ENCODE peak calls at places on chromosomes 6 and 20, in eight cellular contexts. X, D, W, O, V, Q, T and S are unnamed samples. For H3K9me3, the result is how much of the 10 kb centered on the place peaks cover.

GRCh38 chr6:41630069-41630468 is 8.2 kb upstream of the MDFI start:
- DNase-seq in D (no peak), V (no peak), W (no peak), O (no peak), T (no peak), X (no peak), Q (no peak), S (no peak)

GRCh38 chr20:2357114-2357513 is 23.6 kb upstream of the TGM6 start:
- DNase-seq in O (no peak), T (no peak), Q (no peak), W (no peak), V (no peak), X (no peak), D (no peak), S (no peak)

GRCh38 chr20:23145281-23145700 is 59.2 kb upstream of the CD93 start:
- DNase-seq in X (no peak), T (no peak), V (peak), D (no peak), O (no peak), Q (no peak), W (no peak), S (peak)

GRCh38 chr6:138182939-138183791 is 21.4 kb downstream of the ARFGEF3 start:
- DNase-seq in T (no peak), V (no peak), X (no peak), W (no peak), O (no peak), Q (no peak), D (no peak), S (peak)

GRCh38 chr6:52293067-52293466 is 8.5 kb upstream of the MCM3 start:
- DNase-seq in T (no peak), Q (no peak), X (peak), W (no peak), V (no peak), O (no peak), D (no peak), S (no peak)

GRCh38 chr6:35213824-35214756 is at the start of gene SCUBE3:
- DNase-seq in D (no peak), V (no peak), O (peak), X (peak), W (peak), Q (peak), T (no peak), S (no peak)

GRCh38 chr20:4434681-4435080 is 287.0 kb upstream of the PRND start:
- DNase-seq in T (no peak), O (no peak), Q (no peak), W (no peak), X (no peak), D (no peak), V (no peak), S (no peak)

GRCh38 chr20:56762401-56762800 is 133.3 kb downstream of the TFAP2C start:
- DNase-seq in D (no peak), T (no peak), O (no peak), V (no peak), X (no peak), Q (no peak), W (no peak), S (no peak)

GRCh38 chr20:17614812-17615644 is 45.2 kb downstream of the DSTN start:
- DNase-seq in V (peak), O (peak), X (peak), D (no peak), T (no peak), W (no peak), Q (peak), S (peak)

GRCh38 chr6:503610-504362 is 112.2 kb downstream of the IRF4 start:
- DNase-seq in W (no peak), D (no peak), Q (no peak), T (no peak), O (no peak), V (no peak), X (no peak), S (no peak)

GRCh38 chr6:158208226-158208807 is 40.2 kb downstream of the GTF2H5 start:
- DNase-seq in O (no peak), V (no peak), D (no peak), X (no peak), W (no peak), T (no peak), Q (no peak), S (no peak)

GRCh38 chr6:158207452-158207788 is 39.3 kb downstream of the GTF2H5 start:
- DNase-seq in V (no peak), D (no peak), O (no peak), W (no peak), Q (no peak), X (no peak), T (no peak), S (no peak)

GRCh38 chr6:158205220-158205944 is 37.2 kb downstream of the GTF2H5 start:
- DNase-seq in W (peak), X (no peak), D (no peak), Q (no peak), V (no peak), O (peak), T (no peak), S (no peak)

GRCh38 chr6:158204616-158205015 is 36.5 kb downstream of the GTF2H5 start:
- DNase-seq in T (no peak), D (no peak), O (no peak), X (no peak), Q (no peak), V (no peak), W (no peak), S (no peak)

GRCh38 chr6:158206740-158207451 is 38.7 kb downstream of the GTF2H5 start:
- DNase-seq in W (no peak), D (no peak), O (no peak), Q (no peak), V (no peak), T (no peak), X (no peak), S (no peak)
- H3K4me3 ChIP-seq in W (no peak), D (no peak), O (no peak), Q (no peak), V (no peak), T (no peak), X (peak), S (no peak)

DNA sequence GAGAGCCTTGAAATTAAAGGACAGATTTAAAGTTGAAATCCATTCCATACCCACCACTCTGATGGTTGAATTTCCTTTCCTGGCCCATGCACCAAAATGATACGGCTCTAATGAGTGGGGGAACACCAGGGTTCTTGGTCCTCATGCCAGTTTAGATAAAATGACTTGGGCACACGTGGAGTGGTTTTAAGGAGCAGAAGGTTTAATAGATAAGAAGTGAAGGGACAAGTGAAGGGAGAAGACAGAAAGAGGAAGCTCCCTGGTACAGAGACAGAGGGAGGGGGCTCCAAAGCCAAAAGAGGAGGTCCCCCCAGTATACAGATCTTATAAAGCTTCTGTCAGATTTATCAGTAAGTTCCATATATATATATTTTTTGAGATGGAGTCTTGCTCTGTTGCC is 22.7 kb downstream of the NCOA3 start:
- DNase-seq in W (no peak), D (no peak), V (no peak), O (no peak), Q (no peak), X (no peak), T (no peak), S (no peak)
- H3K9me3 ChIP-seq in W (under half), D (under half), V (under half), O (under half), Q (under half), X (under half), T (under half), S (under half)

DNA sequence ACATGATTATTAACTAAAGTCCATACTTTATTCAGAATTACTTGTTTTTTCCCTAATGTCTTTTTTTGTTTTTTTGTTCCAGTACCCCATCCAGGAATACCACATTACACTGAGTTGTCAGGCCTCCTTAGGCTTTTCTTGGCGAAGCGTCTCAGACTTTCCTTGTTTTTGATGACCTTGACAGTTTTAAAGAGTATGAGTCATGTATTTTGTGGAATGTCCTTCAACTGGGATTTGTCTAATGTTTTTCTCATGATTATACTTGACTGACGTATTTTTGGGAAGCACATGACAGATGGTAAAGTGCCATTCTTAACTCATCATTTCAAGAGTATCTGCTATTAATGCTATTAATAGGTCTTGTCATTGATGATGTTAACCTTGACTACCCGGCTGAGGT is 23.6 kb downstream of the ENPP1 start:
- DNase-seq in D (no peak), W (no peak), T (no peak), Q (no peak), V (no peak), X (no peak), O (no peak), S (no peak)
- TF ChIP-seq EP300 in D (no peak), W (no peak), T (no peak), Q (no peak), V (no peak), X (no peak), O (no peak), S (no peak)

GRCh38 chr6:14658030-14658429 is 540.5 kb downstream of the CD83 start:
- DNase-seq in Q (no peak), T (no peak), O (no peak), V (no peak), D (no peak), W (no peak), X (no peak), S (no peak)

GRCh38 chr6:14658909-14659561 is 541.5 kb downstream of the CD83 start:
- DNase-seq in V (no peak), T (no peak), X (no peak), W (no peak), D (no peak), O (no peak), Q (no peak), S (no peak)

GRCh38 chr6:14661696-14662095 is 544.1 kb downstream of the CD83 start:
- DNase-seq in W (no peak), V (no peak), X (no peak), D (no peak), O (no peak), Q (no peak), T (no peak), S (no peak)

GRCh38 chr6:14661188-14661587 is 543.6 kb downstream of the CD83 start:
- DNase-seq in T (no peak), V (no peak), Q (no peak), O (no peak), D (peak), W (no peak), X (no peak), S (no peak)

GRCh38 chr6:14660767-14661166 is 543.2 kb downstream of the CD83 start:
- DNase-seq in X (no peak), Q (no peak), T (no peak), O (no peak), D (no peak), V (no peak), W (no peak), S (no peak)
- H3K4me3 ChIP-seq in X (no peak), Q (no peak), T (no peak), O (no peak), D (no peak), V (no peak), W (no peak), S (no peak)

GRCh38 chr6:44300424-44300823 is 12.7 kb downstream of the AARS2 start:
- DNase-seq in T (no peak), X (no peak), Q (no peak), D (no peak), V (no peak), O (no peak), W (no peak), S (no peak)

GRCh38 chr6:44298864-44299263 is 14.3 kb downstream of the AARS2 start:
- DNase-seq in X (peak), T (no peak), V (no peak), W (no peak), O (no peak), Q (no peak), D (no peak), S (no peak)

GRCh38 chr6:44298055-44298803 is 14.9 kb downstream of the AARS2 start:
- DNase-seq in O (no peak), V (no peak), T (no peak), Q (no peak), D (peak), W (no peak), X (peak), S (no peak)

GRCh38 chr6:44294832-44295791 is 18.0 kb downstream of the AARS2 start:
- DNase-seq in X (no peak), D (no peak), V (no peak), T (no peak), O (no peak), Q (no peak), W (no peak), S (no peak)

GRCh38 chr6:44297063-44298038 is 15.8 kb downstream of the AARS2 start:
- DNase-seq in V (no peak), D (no peak), T (no peak), O (peak), X (peak), W (peak), Q (peak), S (peak)
- H3K9me3 ChIP-seq in V (under half), D (under half), T (under half), O (under half), X (under half), W (under half), Q (under half), S (under half)

GRCh38 chr6:7900621-7901020 is 10.0 kb downstream of the TXNDC5 start:
- DNase-seq in V (no peak), W (no peak), T (no peak), O (no peak), Q (no peak), D (no peak), X (no peak), S (no peak)
- TF ChIP-seq EP300 in V (no peak), W (no peak), T (no peak), O (no peak), Q (no peak), D (no peak), X (no peak), S (no peak)